ENCODE peak calls at places on chromosomes 12 and 14, in nine cellular contexts. Q is amygdala; P is KG1; Y is Calu3; Z is adrenal gland; W is uterus; A is NCI-H1930; S is CD8-positive, alpha-beta T cell; E is right cardiac atrium. X is an unnamed sample.

GRCh38 chr12:23055004-23055403 is 430.0 kb downstream of the ETNK1 start:
- DNase-seq in Y (peak; percentile 76), E (no peak), W (no peak), Q (no peak), S (no peak), P (no peak), Z (no peak), A (no peak), X (no peak)

GRCh38 chr14:67170706-67171105 is 18.5 kb upstream of the GARIN2 start:
- DNase-seq in Y (no peak), W (no peak), Z (no peak), S (no peak), Q (no peak), P (no peak), A (no peak), E (no peak), X (no peak)

GRCh38 chr14:90519262-90519920 is 122.6 kb downstream of the CALM1 start:
- DNase-seq in E (peak; percentile 25), W (no peak), A (no peak), S (no peak), Q (no peak), P (no peak), Z (no peak), Y (no peak), X (no peak)

GRCh38 chr12:121990692-121991603 is 30.7 kb upstream of the BCL7A start:
- DNase-seq in E (no peak), A (no peak), S (no peak), W (no peak), P (no peak), Z (no peak), Y (no peak), Q (no peak), X (no peak)

GRCh38 chr14:95220663-95221231 is 63.4 kb upstream of the DICER1 start:
- DNase-seq in W (peak; percentile 56), Q (no peak), A (no peak), S (no peak), E (no peak), Y (no peak), Z (no peak), P (no peak), X (no peak)

GRCh38 chr12:111429760-111430417 is 24.2 kb downstream of the SH2B3 start:
- DNase-seq in Z (no peak), Q (no peak), S (peak; percentile 75), E (peak; percentile 58), W (no peak), P (peak; percentile 55), A (no peak), Y (no peak), X (no peak)

GRCh38 chr12:68175566-68176033 is 16.1 kb upstream of the IFNG start:
- DNase-seq in A (no peak), Y (no peak), Z (no peak), Q (no peak), E (no peak), P (no peak), S (peak; percentile 60), W (no peak), X (no peak)

GRCh38 chr12:20369164-20370000 is 1.0 kb downstream of the PDE3A start:
- DNase-seq in Z (peak; percentile 32), Q (peak; percentile 29), P (no peak), W (peak; percentile 71), E (peak; percentile 95), S (no peak), A (no peak), Y (peak; percentile 75), X (no peak)

GRCh38 chr12:96886998-96887677 is 19.9 kb upstream of the NEDD1 start:
- DNase-seq in Q (peak; percentile 4), Z (no peak), Y (no peak), P (no peak), A (no peak), S (no peak), W (peak; percentile 55), E (no peak), X (no peak)

GRCh38 chr14:96626121-96626768 is 124.1 kb downstream of the PAPOLA start:
- DNase-seq in W (peak; percentile 2), Z (no peak), E (no peak), P (no peak), S (no peak), Y (no peak), Q (no peak), A (no peak), X (no peak)

GRCh38 chr14:24315807-24316596 is 4.7 kb downstream of the LTB4R start:
- DNase-seq in A (no peak), Z (peak; percentile 71), E (peak; percentile 83), W (peak; percentile 47), Y (peak; percentile 38), P (no peak), Q (no peak), S (no peak), X (no peak)

X was measured in GDM1.